ENCODE peak calls at places on chromosomes 12 and 14, in ten cellular contexts. S is pancreas; A is transverse colon; B is neural progenitor cell; N is A549; J is fibroblast of lung; Q is Peyer's patch; M is mesendoderm; P is ovary; G is CD4-positive, alpha-beta memory T cell. F is an unnamed sample.

GRCh38 chr12:95412826-95413311 is 61.1 kb upstream of the METAP2 start:
- DNase-seq in S (no peak), P (peak), J (peak), Q (no peak), N (no peak), A (no peak), B (no peak), G (no peak), M (no peak), F (no peak)

GRCh38 chr12:6958609-6959375 is 7.6 kb downstream of the PTPN6 start:
- DNase-seq in N (no peak), Q (peak), M (no peak), J (no peak), S (peak), B (no peak), G (peak), P (no peak), A (peak), F (peak)

GRCh38 chr12:45299132-45299692 is 83.3 kb downstream of the ANO6 start:
- DNase-seq in N (no peak), G (no peak), P (no peak), J (peak), A (no peak), M (peak), Q (no peak), S (no peak), B (no peak), F (no peak)

GRCh38 chr12:75738486-75738885 is 227.1 kb upstream of the KRR1 start:
- DNase-seq in B (no peak), S (no peak), Q (no peak), N (no peak), P (no peak), A (no peak), M (no peak), G (no peak), J (peak), F (no peak)

GRCh38 chr14:100451264-100451663 is 128.1 kb downstream of the SLC25A47 start:
- DNase-seq in M (no peak), S (no peak), N (no peak), P (no peak), J (no peak), A (no peak), Q (no peak), G (no peak), B (no peak), F (no peak)

GRCh38 chr12:23543767-23544166 is 405.7 kb downstream of the SOX5 start:
- DNase-seq in M (no peak), Q (no peak), B (no peak), G (no peak), J (no peak), S (no peak), N (no peak), P (no peak), A (no peak), F (no peak)

GRCh38 chr14:57009585-57010515 is 199.6 kb upstream of the OTX2 start:
- DNase-seq in A (no peak), M (peak), S (no peak), J (no peak), G (no peak), Q (no peak), P (no peak), B (no peak), N (no peak), F (no peak)

GRCh38 chr12:97038859-97039258 is 131.8 kb downstream of the NEDD1 start:
- DNase-seq in S (no peak), A (no peak), B (no peak), N (no peak), G (no peak), P (no peak), M (no peak), J (peak), Q (no peak), F (no peak)

GRCh38 chr12:120110550-120111501 is 5.7 kb downstream of the RAB35 start:
- DNase-seq in P (no peak), G (peak), B (peak), Q (peak), M (peak), N (no peak), J (no peak), A (peak), S (peak), F (peak)

GRCh38 chr12:18578191-18578590 is 159.6 kb downstream of the PLCZ1 start:
- DNase-seq in J (peak), M (no peak), S (no peak), G (no peak), Q (no peak), B (no peak), P (no peak), A (no peak), N (no peak), F (no peak)

GRCh38 chr12:6684609-6685008 is 4.6 kb downstream of the ZNF384 start:
- DNase-seq in N (peak), G (no peak), Q (no peak), B (peak), M (peak), S (no peak), P (no peak), J (no peak), A (no peak), F (peak)

GRCh38 chr14:100528962-100529560 is 58.2 kb downstream of the BEGAIN start:
- DNase-seq in A (no peak), B (no peak), G (no peak), S (no peak), P (no peak), Q (peak), M (no peak), N (no peak), J (no peak), F (peak)

GRCh38 chr12:127145929-127146789 is 1120.8 kb upstream of the TMEM132C start:
- DNase-seq in M (no peak), J (peak), Q (peak), G (peak), B (no peak), N (peak), S (peak), A (peak), P (peak), F (peak)

GRCh38 chr14:92553456-92553855 is 39.9 kb downstream of the RIN3 start:
- DNase-seq in G (no peak), Q (no peak), B (no peak), P (peak), A (no peak), J (peak), N (peak), S (no peak), M (peak), F (no peak)

GRCh38 chr12:31002999-31003398 is 70.7 kb upstream of the DDX11 start:
- DNase-seq in N (peak), A (no peak), P (no peak), Q (no peak), J (peak), S (no peak), B (no peak), M (peak), G (no peak), F (no peak)

GRCh38 chr12:121610239-121611149 is 15.8 kb upstream of the ORAI1 start:
- DNase-seq in A (peak), P (peak), S (no peak), M (no peak), N (no peak), Q (no peak), B (peak), G (no peak), J (peak), F (no peak)

GRCh38 chr14:61119006-61119405 is 138.0 kb downstream of the SLC38A6 start:
- DNase-seq in A (no peak), Q (no peak), B (peak), S (no peak), M (no peak), N (no peak), G (no peak), J (no peak), P (no peak), F (no peak)

GRCh38 chr14:103329421-103330347 is 4.4 kb upstream of the EIF5 start:
- DNase-seq in M (no peak), G (no peak), S (peak), N (peak), P (no peak), A (peak), Q (no peak), B (no peak), J (no peak), F (no peak)

GRCh38 chr14:90274019-90274418 is 17.7 kb downstream of the PSMC1 start:
- DNase-seq in M (peak), G (no peak), P (no peak), Q (no peak), J (no peak), A (no peak), B (no peak), N (peak), S (no peak), F (no peak)

GRCh38 chr14:100577986-100578431 is 9.2 kb downstream of the BEGAIN start:
- DNase-seq in P (no peak), S (no peak), B (no peak), A (no peak), M (no peak), N (no peak), J (no peak), Q (no peak), G (peak), F (peak)

GRCh38 chr12:30046376-30046775 is 262.6 kb upstream of the TMTC1 start:
- DNase-seq in J (peak), Q (no peak), B (no peak), M (no peak), G (no peak), P (no peak), S (no peak), N (no peak), A (no peak), F (no peak)

GRCh38 chr14:102695172-102695569 is 82.1 kb upstream of the TRAF3 start:
- DNase-seq in P (no peak), G (no peak), M (peak), Q (no peak), N (no peak), A (no peak), J (no peak), S (no peak), B (no peak), F (no peak)

GRCh38 chr12:93243689-93244513 is 133.8 kb upstream of the NUDT4 start:
- DNase-seq in Q (peak), N (peak), B (no peak), P (peak), S (no peak), J (peak), A (peak), G (no peak), M (no peak), F (no peak)

GRCh38 chr14:102655154-102655553 is 62.7 kb downstream of the RCOR1 start:
- DNase-seq in B (no peak), G (no peak), A (no peak), S (no peak), N (peak), Q (no peak), J (peak), P (no peak), M (peak), F (no peak)

GRCh38 chr14:73785834-73786631 is 65.6 kb upstream of the PTGR2 start:
- DNase-seq in G (peak), S (peak), M (peak), A (peak), Q (peak), P (peak), J (peak), B (peak), N (peak), F (peak)

GRCh38 chr12:68958337-68958736 is 25.4 kb upstream of the CPM start:
- DNase-seq in J (no peak), P (no peak), N (no peak), A (no peak), Q (no peak), B (no peak), M (no peak), S (no peak), G (no peak), F (no peak)

GRCh38 chr14:31265701-31266398 is 58.3 kb upstream of the HECTD1 start:
- DNase-seq in G (no peak), J (peak), M (no peak), S (no peak), N (no peak), B (no peak), Q (no peak), A (no peak), P (no peak), F (no peak)

GRCh38 chr12:42977451-42978230 is 388.1 kb upstream of the PRICKLE1 start:
- DNase-seq in J (peak), S (no peak), P (no peak), G (no peak), B (no peak), M (no peak), N (no peak), Q (no peak), A (no peak), F (no peak)

GRCh38 chr12:6753772-6754356 is 923 bp upstream of the MLF2 start:
- DNase-seq in M (no peak), B (no peak), A (no peak), Q (no peak), S (no peak), J (no peak), N (no peak), P (peak), G (no peak), F (no peak)

GRCh38 chr12:119682635-119683340 is 14.9 kb downstream of the PRKAB1 start:
- DNase-seq in S (no peak), N (no peak), M (no peak), G (no peak), B (no peak), J (no peak), A (no peak), Q (no peak), P (no peak), F (no peak)

GRCh38 chr12:243381-243780 is 19.3 kb downstream of the SLC6A13 start:
- DNase-seq in S (no peak), B (no peak), J (peak), P (no peak), A (no peak), G (no peak), Q (no peak), N (no peak), M (no peak), F (no peak)

GRCh38 chr14:24674204-24674970 is 40.4 kb upstream of the GZMB start:
- DNase-seq in Q (peak), J (no peak), A (no peak), G (peak), B (no peak), P (no peak), M (no peak), N (no peak), S (no peak), F (peak)

GRCh38 chr14:88986146-88986841 is 161.8 kb downstream of the TTC8 start:
- DNase-seq in P (peak), G (no peak), M (no peak), S (no peak), A (no peak), N (peak), Q (no peak), B (no peak), J (peak), F (no peak)

GRCh38 chr14:99481745-99482099 is 513 bp downstream of the CCNK start:
- DNase-seq in P (no peak), A (no peak), Q (no peak), S (no peak), J (peak), G (peak), N (peak), M (peak), B (no peak), F (no peak)

GRCh38 chr12:62194031-62194430 is 66.2 kb upstream of the USP15 start:
- DNase-seq in Q (no peak), J (no peak), M (no peak), A (no peak), B (no peak), P (no peak), G (no peak), S (no peak), N (no peak), F (no peak)

GRCh38 chr12:62190081-62190480 is 70.1 kb upstream of the USP15 start:
- DNase-seq in A (no peak), N (no peak), P (no peak), J (no peak), M (no peak), B (peak), G (no peak), Q (no peak), S (no peak), F (no peak)

GRCh38 chr12:62192486-62193250 is 67.5 kb upstream of the USP15 start:
- DNase-seq in S (peak), Q (no peak), M (peak), B (peak), N (peak), G (peak), J (peak), A (peak), P (peak), F (peak)

GRCh38 chr12:62190921-62191746 is 69.1 kb upstream of the USP15 start:
- DNase-seq in N (no peak), P (no peak), Q (no peak), J (no peak), A (no peak), S (no peak), G (no peak), M (peak), B (peak), F (no peak)

GRCh38 chr12:62191747-62192485 is 68.3 kb upstream of the USP15 start:
- DNase-seq in G (peak), J (peak), N (peak), P (peak), B (peak), A (no peak), Q (no peak), S (no peak), M (peak), F (no peak)
- H3K4me3 ChIP-seq in G (peak), J (peak), N (peak), P (peak), B (peak), A (peak), Q (peak), S (peak), M (peak), F (peak)

GRCh38 chr14:63852817-63853730 is at the start of gene SYNE2:
- DNase-seq in A (peak), N (peak), P (peak), Q (peak), B (peak), J (peak), G (peak), S (peak), M (peak), F (peak)
- H3K27ac ChIP-seq in A (peak), N (peak), P (peak), Q (peak), B (peak), J (no peak), G (peak), S (peak), M (peak), F (peak)

GRCh38 chr12:66055837-66056319 is 74.7 kb downstream of the LLPH start:
- DNase-seq in S (no peak), M (no peak), P (no peak), N (no peak), J (no peak), A (no peak), B (no peak), G (no peak), Q (no peak), F (no peak)
- H3K4me3 ChIP-seq in S (no peak), M (no peak), P (no peak), N (no peak), J (no peak), A (no peak), B (no peak), G (no peak), Q (no peak), F (no peak)

DNA sequence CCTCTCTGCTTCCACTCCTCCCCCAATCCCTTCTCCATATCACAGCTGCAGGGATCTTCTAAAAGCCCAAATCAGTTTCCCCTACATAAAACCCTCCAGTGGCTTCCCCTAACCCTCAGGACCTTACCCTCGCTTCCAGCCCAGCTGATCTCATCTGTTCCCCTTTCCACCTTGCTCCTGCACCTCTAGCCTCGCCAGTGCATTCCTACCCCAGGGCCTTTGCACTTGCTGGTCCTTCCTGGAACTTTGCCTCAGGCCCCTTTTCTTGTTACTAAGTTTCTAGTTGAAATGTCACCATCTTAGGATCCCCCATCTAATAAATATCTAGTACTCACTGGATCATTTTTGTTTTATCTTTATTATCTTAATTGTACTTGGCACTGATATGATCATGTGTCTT is 171.9 kb upstream of the LHX5 start:
- DNase-seq in N (no peak), M (no peak), G (no peak), B (no peak), J (no peak), A (no peak), P (no peak), Q (no peak), S (no peak), F (no peak)
- H3K27ac ChIP-seq in N (no peak), M (no peak), G (no peak), B (no peak), J (no peak), A (no peak), P (no peak), Q (no peak), S (no peak), F (no peak)

GRCh38 chr12:118370601-118371000 is 2.1 kb downstream of the TAOK3 start:
- DNase-seq in G (no peak), Q (no peak), P (no peak), S (no peak), J (no peak), M (peak), B (peak), N (no peak), A (no peak), F (no peak)
- H3K4me3 ChIP-seq in G (no peak), Q (no peak), P (no peak), S (peak), J (peak), M (no peak), B (peak), N (peak), A (peak), F (no peak)

GRCh38 chr12:8956772-8957171 is 7.3 kb upstream of the M6PR start:
- DNase-seq in G (no peak), Q (no peak), J (no peak), M (no peak), P (no peak), A (no peak), S (no peak), N (no peak), B (no peak), F (no peak)

GRCh38 chr12:8956073-8956472 is 6.6 kb upstream of the M6PR start:
- DNase-seq in Q (no peak), P (no peak), J (no peak), N (no peak), A (no peak), M (no peak), S (no peak), B (no peak), G (no peak), F (no peak)

GRCh38 chr12:8950702-8951478 is 1.4 kb upstream of the M6PR start:
- DNase-seq in S (no peak), B (no peak), A (no peak), N (no peak), Q (no peak), P (no peak), J (no peak), M (no peak), G (no peak), F (no peak)

GRCh38 chr12:8951744-8952143 is 2.3 kb upstream of the M6PR start:
- DNase-seq in S (no peak), A (no peak), B (no peak), G (peak), M (no peak), Q (no peak), P (no peak), J (no peak), N (no peak), F (peak)

GRCh38 chr12:8953773-8954402 is 4.4 kb upstream of the M6PR start:
- DNase-seq in J (no peak), A (peak), G (peak), M (no peak), N (no peak), P (no peak), B (no peak), Q (peak), S (no peak), F (peak)
- H3K27ac ChIP-seq in J (no peak), A (no peak), G (peak), M (no peak), N (no peak), P (no peak), B (no peak), Q (no peak), S (no peak), F (peak)

GRCh38 chr12:128803788-128804187 is 20.0 kb downstream of the SLC15A4 start:
- DNase-seq in N (no peak), J (peak), A (no peak), B (no peak), P (no peak), S (no peak), G (no peak), M (no peak), Q (no peak), F (no peak)

GRCh38 chr12:128800606-128801005 is 23.2 kb downstream of the SLC15A4 start:
- DNase-seq in G (no peak), P (no peak), Q (no peak), J (peak), B (no peak), M (no peak), N (no peak), A (no peak), S (no peak), F (no peak)

GRCh38 chr12:128804762-128805161 is 19.0 kb downstream of the SLC15A4 start:
- DNase-seq in P (no peak), M (no peak), G (no peak), A (no peak), N (no peak), B (no peak), J (no peak), Q (no peak), S (no peak), F (no peak)

GRCh38 chr12:128802756-128803155 is 21.0 kb downstream of the SLC15A4 start:
- DNase-seq in P (no peak), M (no peak), N (no peak), Q (no peak), S (no peak), J (no peak), G (no peak), B (no peak), A (no peak), F (no peak)

DNA sequence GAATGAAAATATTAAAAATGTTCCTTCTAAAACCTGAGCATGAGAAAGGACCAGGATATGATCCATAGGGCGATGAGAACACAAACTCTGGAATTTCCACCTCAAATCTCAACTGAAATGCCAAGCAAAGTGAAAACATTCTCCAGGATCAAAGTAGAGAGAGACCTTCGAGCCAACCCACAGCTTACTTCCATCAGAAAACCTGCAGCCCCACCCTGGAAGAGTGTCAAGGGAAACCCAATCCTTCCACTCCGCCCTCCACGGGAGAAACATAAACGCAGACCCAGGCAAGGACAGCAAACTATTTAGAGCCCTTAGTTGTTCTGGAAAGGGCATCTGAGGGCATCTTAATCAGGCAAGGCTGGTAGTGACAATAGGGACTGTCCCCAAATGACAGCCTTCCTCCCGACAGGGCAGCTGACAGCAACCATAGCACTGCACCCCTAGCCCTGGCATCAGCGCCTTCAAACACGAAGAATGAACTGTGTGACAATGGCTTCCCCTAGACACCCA is 21.8 kb downstream of the SLC15A4 start:
- DNase-seq in B (no peak), G (no peak), Q (no peak), P (no peak), J (peak), A (no peak), M (no peak), N (no peak), S (no peak), F (no peak)
- H3K4me3 ChIP-seq in B (no peak), G (no peak), Q (no peak), P (no peak), J (no peak), A (no peak), M (no peak), N (no peak), S (no peak), F (no peak)

GRCh38 chr14:51431033-51431709 is 191.1 kb downstream of the TMX1 start:
- DNase-seq in A (no peak), B (no peak), M (no peak), G (no peak), Q (no peak), P (no peak), S (no peak), J (no peak), N (no peak), F (no peak)
- H3K27ac ChIP-seq in A (no peak), B (no peak), M (no peak), G (no peak), Q (no peak), P (peak), S (peak), J (no peak), N (no peak), F (no peak)

F was measured in CD8-positive, alpha-beta memory T cell.